ENCODE peak calls at places on chromosomes 5 and 9, in eight cellular contexts. X is HCT116, U is K562, P is sigmoid colon, M is suprapubic skin, S is endothelial cell of umbilical vein, K is transverse colon, F is stomach. A is an unnamed sample.

GRCh38 chr5:172479034-172479783 is 24.9 kb upstream of the SH3PXD2B start:
- DNase-seq in S (peak; percentile 81), U (peak; percentile 84), K (peak; percentile 86), F (peak; percentile 83), X (peak; percentile 81), P (peak; percentile 94), M (peak; percentile 89), A (peak; percentile 83)

GRCh38 chr5:1009359-1010180 is 968 bp downstream of the NKD2 start:
- DNase-seq in P (peak; percentile 61), S (no peak), F (no peak), M (peak; percentile 70), K (no peak), U (no peak), X (no peak), A (peak; percentile 14)

GRCh38 chr9:2335260-2335659 is 286.3 kb upstream of the VLDLR start:
- DNase-seq in X (no peak), F (no peak), U (no peak), P (no peak), S (no peak), M (no peak), K (no peak), A (no peak)

GRCh38 chr5:134451618-134452505 is 40.2 kb upstream of the CDKN2AIPNL start:
- DNase-seq in F (peak; percentile 47), K (peak; percentile 55), X (no peak), U (peak; percentile 60), M (no peak), P (peak; percentile 78), S (peak; percentile 70), A (no peak)

GRCh38 chr5:59709833-59710232 is 183.7 kb downstream of the PDE4D start:
- DNase-seq in K (peak; percentile 21), X (no peak), S (peak; percentile 81), M (no peak), F (peak; percentile 31), P (peak; percentile 70), U (no peak), A (no peak)

GRCh38 chr9:74322661-74323314 is 174.3 kb upstream of the RORB start:
- DNase-seq in X (no peak), U (no peak), F (no peak), S (no peak), M (no peak), K (no peak), P (no peak), A (no peak)

GRCh38 chr5:137179203-137179602 is 319.9 kb downstream of the SPOCK1 start:
- DNase-seq in M (no peak), U (no peak), F (no peak), K (no peak), P (no peak), S (no peak), X (no peak), A (no peak)

GRCh38 chr5:142280066-142281011 is 44.5 kb downstream of the SPRY4 start:
- DNase-seq in U (peak; percentile 76), M (no peak), P (no peak), S (peak; percentile 70), X (no peak), K (no peak), F (no peak), A (no peak)

GRCh38 chr5:151198861-151199260 is 25.0 kb downstream of the CCDC69 start:
- DNase-seq in X (no peak), S (no peak), U (no peak), K (no peak), P (no peak), M (peak; percentile 21), F (no peak), A (no peak)

GRCh38 chr5:151202381-151203139 is 21.3 kb downstream of the CCDC69 start:
- DNase-seq in F (no peak), P (no peak), S (peak; percentile 80), U (no peak), K (no peak), M (peak; percentile 31), X (peak; percentile 71), A (no peak)

GRCh38 chr5:151204051-151204450 is 19.8 kb downstream of the CCDC69 start:
- DNase-seq in K (no peak), X (no peak), M (peak; percentile 20), P (no peak), F (no peak), S (no peak), U (no peak), A (no peak)

GRCh38 chr5:151199581-151200185 is 24.2 kb downstream of the CCDC69 start:
- DNase-seq in S (no peak), X (no peak), M (peak; percentile 48), K (no peak), U (no peak), P (no peak), F (no peak), A (no peak)

DNA sequence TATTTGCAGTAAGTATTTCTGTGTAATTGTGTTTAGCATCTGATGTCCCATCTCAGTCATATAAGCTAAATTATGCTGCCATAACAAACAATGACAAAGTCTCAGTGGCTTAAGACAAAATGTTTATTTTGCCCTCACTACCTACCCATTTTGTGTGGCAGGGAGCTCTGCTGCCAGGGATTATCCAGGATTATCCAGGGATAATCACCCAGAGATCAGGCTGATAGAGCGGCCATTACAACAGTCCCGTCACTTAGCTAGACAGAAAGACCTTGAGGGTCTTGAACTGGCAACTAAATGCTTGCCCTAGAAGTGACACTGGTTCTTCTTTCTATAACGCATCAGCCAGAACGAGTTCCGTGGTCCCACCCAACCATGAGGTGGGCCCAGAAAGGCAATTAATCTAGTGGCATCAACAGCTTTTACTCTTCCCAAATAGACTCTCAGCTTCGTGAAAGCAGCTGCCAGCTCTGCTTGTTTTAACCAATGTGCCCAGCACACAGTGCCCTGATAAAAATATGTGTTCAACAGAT is 22.9 kb downstream of the CCDC69 start:
- DNase-seq in X (no peak), U (no peak), M (peak; percentile 57), S (no peak), F (no peak), K (no peak), P (no peak), A (no peak)
- TF ChIP-seq CTCF in X (no peak), U (no peak), M (no peak), S (no peak), F (no peak), K (no peak), P (no peak), A (no peak)

DNA sequence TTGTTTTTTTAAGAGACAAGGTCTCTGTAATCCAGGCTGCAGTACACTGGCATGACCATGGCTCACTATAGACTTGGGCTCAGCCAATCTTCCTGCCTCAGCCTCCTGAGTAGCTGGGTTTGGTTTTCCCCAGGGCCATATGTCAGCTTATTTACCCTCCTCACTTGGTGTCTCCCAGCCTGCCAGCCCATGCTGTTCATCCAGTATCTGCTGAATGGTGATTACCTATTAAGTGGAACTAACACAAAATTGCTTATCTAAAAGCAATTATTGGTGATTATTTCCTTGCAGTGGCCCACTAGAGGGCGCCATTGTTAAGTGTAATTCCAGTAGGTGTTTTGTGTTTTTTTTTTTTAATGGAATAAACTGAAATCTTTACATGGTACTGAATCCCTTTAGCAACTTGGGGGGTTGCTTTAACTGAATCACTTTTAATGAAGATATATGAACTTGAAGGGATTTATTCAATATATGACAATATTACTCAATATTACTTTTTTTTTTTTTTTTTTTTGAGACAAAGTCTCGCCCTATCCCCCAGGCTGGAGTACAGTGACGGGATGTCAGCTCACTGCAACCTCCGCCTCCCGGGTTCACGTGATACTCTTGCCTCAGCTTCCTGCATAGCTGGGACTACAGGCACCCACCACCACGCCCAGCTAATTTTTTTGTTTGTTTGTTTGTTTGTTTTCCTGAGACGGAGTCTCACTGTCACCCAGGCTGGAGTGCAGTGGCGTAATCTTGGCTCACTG is 13.8 kb downstream of the EXOSC2 start:
- DNase-seq in M (peak; percentile 86), S (peak; percentile 65), X (no peak), U (no peak), P (peak; percentile 77), F (peak; percentile 80), K (peak; percentile 76), A (no peak)
- TF ChIP-seq POLR2A in M (no peak), S (no peak), X (no peak), U (peak; percentile 18), P (no peak), F (no peak), K (no peak), A (no peak)

GRCh38 chr5:36066540-36067210 is at the start of gene UGT3A2:
- DNase-seq in M (no peak), K (no peak), S (no peak), P (no peak), F (no peak), U (no peak), X (no peak), A (no peak)
- TF ChIP-seq POLR2AphosphoS5 in M (no peak), K (no peak), S (no peak), P (no peak), F (no peak), U (no peak), X (no peak), A (no peak)

GRCh38 chr5:103439007-103439406 is 123.6 kb downstream of the NUDT12 start:
- DNase-seq in K (no peak), P (no peak), U (no peak), F (no peak), S (no peak), X (no peak), M (no peak), A (no peak)

GRCh38 chr5:103445426-103446035 is 117.1 kb downstream of the NUDT12 start:
- DNase-seq in S (no peak), K (no peak), X (no peak), F (no peak), P (no peak), U (no peak), M (no peak), A (no peak)

GRCh38 chr5:103442756-103443155 is 119.8 kb downstream of the NUDT12 start:
- DNase-seq in X (no peak), P (no peak), F (no peak), S (no peak), M (no peak), K (no peak), U (no peak), A (no peak)

GRCh38 chr5:103444333-103445038 is 118.1 kb downstream of the NUDT12 start:
- DNase-seq in S (no peak), F (peak; percentile 34), M (no peak), P (no peak), X (no peak), U (no peak), K (peak; percentile 8), A (no peak)

GRCh38 chr5:103441523-103441922 is 121.1 kb downstream of the NUDT12 start:
- DNase-seq in P (no peak), S (no peak), K (no peak), M (no peak), F (no peak), X (no peak), U (no peak), A (no peak)
- TF ChIP-seq CTCF in P (no peak), S (no peak), K (no peak), M (no peak), F (no peak), X (peak; percentile 58), U (no peak), A (no peak)

GRCh38 chr9:88533951-88534455 is 975 bp upstream of the NXNL2 start:
- DNase-seq in P (peak; percentile 72), K (peak; percentile 17), F (peak; percentile 30), X (no peak), U (peak; percentile 30), S (peak; percentile 19), M (no peak), A (no peak)
- TF ChIP-seq POLR2A in P (no peak), K (no peak), F (no peak), X (no peak), U (no peak), S (no peak), M (no peak), A (no peak)

A was measured in breast epithelium.